ENCODE peak calls at places on chromosomes 3 and 15, in ten cellular contexts. X, W, C, M, A, T, I, G, E and R are unnamed samples.

GRCh38 chr15:72248514-72248913 is 17.5 kb upstream of the PKM start:
- DNase-seq in X (no peak), W (no peak), C (no peak), M (no peak), A (no peak), T (no peak), I (no peak), G (no peak), E (no peak), R (no peak)

GRCh38 chr3:126031981-126032471 is 51.9 kb downstream of the SLC41A3 start:
- DNase-seq in X (no peak), W (no peak), C (no peak), M (no peak), A (no peak), T (no peak), I (no peak), G (no peak), E (no peak), R (no peak)

GRCh38 chr15:71802770-71803169 is 7.6 kb upstream of the NR2E3 start:
- DNase-seq in X (no peak), W (no peak), C (no peak), M (no peak), A (no peak), T (no peak), I (no peak), G (peak; percentile 47), E (no peak), R (no peak)

GRCh38 chr3:23923786-23924185 is 6.9 kb downstream of the RPL15 start:
- DNase-seq in X (no peak), W (no peak), C (peak; percentile 67), M (no peak), A (no peak), T (no peak), I (no peak), G (no peak), E (peak; percentile 76), R (peak; percentile 70)

GRCh38 chr15:80159811-80160569 is 7.2 kb downstream of the FAH start:
- DNase-seq in X (no peak), W (no peak), C (peak; percentile 49), M (no peak), A (no peak), T (no peak), I (peak; percentile 55), G (no peak), E (no peak), R (no peak)

GRCh38 chr3:185986201-185986600 is 48.4 kb upstream of the TRA2B start:
- DNase-seq in X (no peak), W (no peak), C (no peak), M (no peak), A (no peak), T (no peak), I (peak; percentile 73), G (no peak), E (no peak), R (no peak)

GRCh38 chr3:148729656-148730055 is 32.0 kb downstream of the AGTR1 start:
- DNase-seq in X (no peak), W (no peak), C (no peak), M (no peak), A (no peak), T (no peak), I (no peak), G (no peak), E (no peak), R (no peak)

GRCh38 chr3:24583004-24583403 is 88.4 kb upstream of the THRB start:
- DNase-seq in X (no peak), W (no peak), C (peak; percentile 25), M (no peak), A (no peak), T (no peak), I (peak; percentile 45), G (peak; percentile 7), E (no peak), R (no peak)

GRCh38 chr15:73851679-73852078 is 21.7 kb upstream of the TBC1D21 start:
- DNase-seq in X (peak; percentile 52), W (peak; percentile 50), C (peak; percentile 78), M (no peak), A (no peak), T (no peak), I (peak; percentile 64), G (peak; percentile 91), E (peak; percentile 65), R (no peak)

GRCh38 chr3:122535964-122536363 is 21.2 kb upstream of the KPNA1 start:
- DNase-seq in X (no peak), W (no peak), C (no peak), M (no peak), A (no peak), T (no peak), I (no peak), G (no peak), E (no peak), R (no peak)

GRCh38 chr3:8607285-8608040 is 37.1 kb downstream of the SSUH2 start:
- DNase-seq in X (peak; percentile 59), W (no peak), C (peak; percentile 83), M (peak; percentile 59), A (peak; percentile 77), T (no peak), I (peak; percentile 82), G (peak; percentile 77), E (peak; percentile 80), R (no peak)

GRCh38 chr3:170907519-170908234 is 760 bp downstream of the EIF5A2 start:
- DNase-seq in X (no peak), W (no peak), C (peak; percentile 33), M (no peak), A (no peak), T (no peak), I (peak; percentile 47), G (peak; percentile 21), E (peak; percentile 33), R (no peak)

GRCh38 chr3:171753025-171753472 is 57.2 kb downstream of the PLD1 start:
- DNase-seq in X (no peak), W (no peak), C (peak; percentile 15), M (no peak), A (peak; percentile 45), T (no peak), I (peak; percentile 15), G (no peak), E (no peak), R (no peak)

GRCh38 chr3:71066849-71067261 is 516.7 kb downstream of the FOXP1 start:
- DNase-seq in X (no peak), W (no peak), C (peak; percentile 63), M (no peak), A (no peak), T (no peak), I (peak; percentile 74), G (peak; percentile 24), E (no peak), R (no peak)

GRCh38 chr3:86988986-86989385 is 2.0 kb downstream of the VGLL3 start:
- DNase-seq in X (no peak), W (no peak), C (peak; percentile 39), M (no peak), A (no peak), T (no peak), I (peak; percentile 44), G (no peak), E (peak; percentile 33), R (no peak)

GRCh38 chr3:86985427-86985826 is 5.5 kb downstream of the VGLL3 start:
- DNase-seq in X (no peak), W (no peak), C (no peak), M (no peak), A (no peak), T (no peak), I (no peak), G (no peak), E (peak; percentile 21), R (no peak)

GRCh38 chr3:86987421-86987715 is 3.6 kb downstream of the VGLL3 start:
- DNase-seq in X (no peak), W (no peak), C (no peak), M (no peak), A (no peak), T (no peak), I (peak; percentile 54), G (no peak), E (no peak), R (no peak)

GRCh38 chr3:86988235-86988634 is 2.7 kb downstream of the VGLL3 start:
- DNase-seq in X (no peak), W (no peak), C (peak; percentile 89), M (peak; percentile 67), A (no peak), T (no peak), I (peak; percentile 82), G (no peak), E (peak; percentile 84), R (peak; percentile 57)

GRCh38 chr3:86986666-86987420 is 4.1 kb downstream of the VGLL3 start:
- DNase-seq in X (no peak), W (no peak), C (peak; percentile 69), M (no peak), A (no peak), T (no peak), I (peak; percentile 70), G (no peak), E (peak; percentile 67), R (no peak)
- H3K4me3 ChIP-seq in X (peak overlapping the region; percentile 2), W (no peak overlapping the region), C (peak overlapping the region; percentile 99), M (no peak overlapping the region), A (no peak overlapping the region), T (peak overlapping the region; percentile 4), I (peak overlapping the region; percentile 89), G (no peak overlapping the region), E (peak overlapping the region; percentile 5), R (peak overlapping the region; percentile 68)

DNA sequence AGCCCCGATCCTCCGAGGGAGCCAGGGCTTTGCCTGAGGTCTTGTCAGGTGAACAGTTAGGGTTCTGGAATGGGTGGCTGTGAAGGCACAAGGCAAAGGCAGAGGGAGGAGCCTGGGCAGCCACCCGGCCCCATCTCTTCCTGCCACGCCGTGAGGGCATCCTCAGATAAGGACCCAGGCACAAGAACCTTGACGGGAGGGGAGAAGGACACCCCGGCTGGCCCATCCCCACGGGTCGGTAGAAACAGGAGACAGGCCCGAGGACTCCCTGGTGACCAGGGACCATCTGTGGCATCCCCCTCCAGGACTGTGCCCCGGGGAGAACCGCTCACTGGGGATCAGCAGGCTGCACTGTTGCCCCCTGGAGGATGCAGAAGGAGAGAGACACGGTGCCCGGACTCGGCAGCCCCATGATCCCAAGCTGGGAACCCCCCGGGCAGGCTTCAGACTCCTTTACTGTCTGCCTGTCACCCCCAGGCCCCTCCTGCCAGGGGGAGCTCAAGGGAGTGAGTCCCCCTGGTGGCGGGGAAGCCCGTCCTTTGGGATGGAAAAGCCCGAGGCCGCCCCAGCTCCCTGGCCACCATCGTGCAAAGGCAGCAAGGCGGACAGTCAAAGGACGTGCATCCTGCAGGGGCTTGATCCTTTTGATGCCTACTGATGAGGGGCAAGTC is 12.3 kb upstream of the PCSK6 start:
- DNase-seq in X (peak; percentile 40), W (peak; percentile 36), C (peak; percentile 34), M (no peak), A (no peak), T (no peak), I (peak; percentile 52), G (peak; percentile 81), E (no peak), R (no peak)
- H3K4me3 ChIP-seq in X (no peak overlapping the region), W (no peak overlapping the region), C (no peak overlapping the region), M (no peak overlapping the region), A (no peak overlapping the region), T (no peak overlapping the region), I (peak overlapping the region; percentile 42), G (no peak overlapping the region), E (no peak overlapping the region), R (no peak overlapping the region)

GRCh38 chr3:9794400-9794799 is 1.5 kb downstream of the ARPC4 start:
- DNase-seq in X (no peak), W (no peak), C (no peak), M (no peak), A (no peak), T (peak; percentile 38), I (no peak), G (no peak), E (no peak), R (no peak)
- H3K4me3 ChIP-seq in X (no peak overlapping the region), W (no peak overlapping the region), C (no peak overlapping the region), M (no peak overlapping the region), A (no peak overlapping the region), T (no peak overlapping the region), I (peak overlapping the region; percentile 99), G (no peak overlapping the region), E (no peak overlapping the region), R (no peak overlapping the region)

GRCh38 chr3:189641776-189642175 is 10.6 kb downstream of the TP63 start:
- DNase-seq in X (no peak), W (no peak), C (no peak), M (no peak), A (no peak), T (no peak), I (no peak), G (no peak), E (no peak), R (no peak)
- H3K4me3 ChIP-seq in X (no peak overlapping the region), W (no peak overlapping the region), C (no peak overlapping the region), M (no peak overlapping the region), A (no peak overlapping the region), T (no peak overlapping the region), I (no peak overlapping the region), G (no peak overlapping the region), E (no peak overlapping the region), R (no peak overlapping the region)